ENCODE peak calls at places on chromosomes 3 and 15, in ten cellular contexts. One of them, this sample, is unnamed.

GRCh38 chr3:35707904-35708303 is 68.6 kb downstream of the ARPP21 start:
- DNase-seq in foreskin fibroblast: peak
- DNase-seq in endothelial cell: no peak
- DNase-seq in MCF 10A: no peak
- DNase-seq in neural crest cell: no peak
- DNase-seq in left lung: no peak
- DNase-seq in astrocyte of the spinal cord: peak
- DNase-seq in tibial nerve: no peak
- DNase-seq in lower leg skin: no peak
- DNase-seq in K562: no peak
- DNase-seq in this sample: no peak

GRCh38 chr3:99094611-99095010 is 193.1 kb upstream of the DCBLD2 start:
- DNase-seq in foreskin fibroblast: no peak
- DNase-seq in endothelial cell: no peak
- DNase-seq in MCF 10A: no peak
- DNase-seq in neural crest cell: no peak
- DNase-seq in left lung: no peak
- DNase-seq in astrocyte of the spinal cord: no peak
- DNase-seq in tibial nerve: no peak
- DNase-seq in lower leg skin: no peak
- DNase-seq in K562: no peak
- DNase-seq in this sample: no peak

GRCh38 chr3:132443421-132443820 is 26.1 kb downstream of the DNAJC13 start:
- DNase-seq in foreskin fibroblast: no peak
- DNase-seq in endothelial cell: no peak
- DNase-seq in MCF 10A: no peak
- DNase-seq in neural crest cell: no peak
- DNase-seq in left lung: no peak
- DNase-seq in astrocyte of the spinal cord: no peak
- DNase-seq in tibial nerve: no peak
- DNase-seq in lower leg skin: no peak
- DNase-seq in K562: no peak
- DNase-seq in this sample: no peak

GRCh38 chr15:50487287-50487686 is 59.2 kb downstream of the USP50 start:
- DNase-seq in foreskin fibroblast: no peak
- DNase-seq in endothelial cell: no peak
- DNase-seq in MCF 10A: no peak
- DNase-seq in neural crest cell: no peak
- DNase-seq in left lung: no peak
- DNase-seq in astrocyte of the spinal cord: no peak
- DNase-seq in tibial nerve: no peak
- DNase-seq in lower leg skin: no peak
- DNase-seq in K562: no peak
- DNase-seq in this sample: no peak

GRCh38 chr15:75192307-75192706 is 9.4 kb upstream of the C15orf39 start:
- DNase-seq in foreskin fibroblast: no peak
- DNase-seq in endothelial cell: no peak
- DNase-seq in MCF 10A: no peak
- DNase-seq in neural crest cell: no peak
- DNase-seq in left lung: no peak
- DNase-seq in astrocyte of the spinal cord: no peak
- DNase-seq in tibial nerve: no peak
- DNase-seq in lower leg skin: no peak
- DNase-seq in K562: no peak
- DNase-seq in this sample: no peak

GRCh38 chr15:38226867-38227266 is 25.8 kb upstream of the SPRED1 start:
- DNase-seq in foreskin fibroblast: peak
- DNase-seq in endothelial cell: no peak
- DNase-seq in MCF 10A: peak
- DNase-seq in neural crest cell: peak
- DNase-seq in left lung: no peak
- DNase-seq in astrocyte of the spinal cord: peak
- DNase-seq in tibial nerve: peak
- DNase-seq in lower leg skin: peak
- DNase-seq in K562: no peak
- DNase-seq in this sample: no peak

GRCh38 chr3:186452517-186452916 is 90.5 kb upstream of the DGKG start:
- DNase-seq in foreskin fibroblast: peak
- DNase-seq in endothelial cell: no peak
- DNase-seq in MCF 10A: peak
- DNase-seq in neural crest cell: no peak
- DNase-seq in left lung: no peak
- DNase-seq in astrocyte of the spinal cord: peak
- DNase-seq in tibial nerve: no peak
- DNase-seq in lower leg skin: no peak
- DNase-seq in K562: no peak
- DNase-seq in this sample: no peak

GRCh38 chr3:45480218-45480617 is 91.8 kb downstream of the LARS2 start:
- DNase-seq in foreskin fibroblast: no peak
- DNase-seq in endothelial cell: no peak
- DNase-seq in MCF 10A: no peak
- DNase-seq in neural crest cell: no peak
- DNase-seq in left lung: peak
- DNase-seq in astrocyte of the spinal cord: no peak
- DNase-seq in tibial nerve: no peak
- DNase-seq in lower leg skin: no peak
- DNase-seq in K562: no peak
- DNase-seq in this sample: no peak

GRCh38 chr3:119911748-119912147 is 129.8 kb downstream of the NR1I2 start:
- DNase-seq in foreskin fibroblast: no peak
- DNase-seq in endothelial cell: no peak
- DNase-seq in MCF 10A: no peak
- DNase-seq in neural crest cell: no peak
- DNase-seq in left lung: no peak
- DNase-seq in astrocyte of the spinal cord: no peak
- DNase-seq in tibial nerve: no peak
- DNase-seq in lower leg skin: no peak
- DNase-seq in K562: no peak
- DNase-seq in this sample: no peak

GRCh38 chr3:42991369-42992315 is 12.5 kb downstream of the GASK1A start:
- DNase-seq in foreskin fibroblast: no peak
- DNase-seq in endothelial cell: no peak
- DNase-seq in MCF 10A: no peak
- DNase-seq in neural crest cell: peak
- DNase-seq in left lung: no peak
- DNase-seq in astrocyte of the spinal cord: no peak
- DNase-seq in tibial nerve: no peak
- DNase-seq in lower leg skin: no peak
- DNase-seq in K562: no peak
- DNase-seq in this sample: no peak

GRCh38 chr3:171791695-171792082 is 18.6 kb downstream of the PLD1 start:
- DNase-seq in foreskin fibroblast: peak
- DNase-seq in endothelial cell: peak
- DNase-seq in MCF 10A: peak
- DNase-seq in neural crest cell: no peak
- DNase-seq in left lung: no peak
- DNase-seq in astrocyte of the spinal cord: peak
- DNase-seq in tibial nerve: no peak
- DNase-seq in lower leg skin: no peak
- DNase-seq in K562: no peak
- DNase-seq in this sample: no peak

GRCh38 chr3:47163023-47163989 is 607 bp downstream of the SETD2 start:
- DNase-seq in foreskin fibroblast: peak
- DNase-seq in endothelial cell: peak
- DNase-seq in MCF 10A: peak
- DNase-seq in neural crest cell: peak
- DNase-seq in left lung: peak
- DNase-seq in astrocyte of the spinal cord: peak
- DNase-seq in tibial nerve: peak
- DNase-seq in lower leg skin: peak
- DNase-seq in K562: no peak
- DNase-seq in this sample: peak

GRCh38 chr3:58169371-58169770 is 41.4 kb downstream of the DNASE1L3 start:
- DNase-seq in foreskin fibroblast: no peak
- DNase-seq in endothelial cell: no peak
- DNase-seq in MCF 10A: no peak
- DNase-seq in neural crest cell: no peak
- DNase-seq in left lung: no peak
- DNase-seq in astrocyte of the spinal cord: no peak
- DNase-seq in tibial nerve: no peak
- DNase-seq in lower leg skin: no peak
- DNase-seq in K562: no peak
- DNase-seq in this sample: no peak

GRCh38 chr3:70737656-70738309 is 425.3 kb upstream of the MDFIC2 start:
- DNase-seq in foreskin fibroblast: no peak
- DNase-seq in endothelial cell: no peak
- DNase-seq in MCF 10A: no peak
- DNase-seq in neural crest cell: no peak
- DNase-seq in left lung: no peak
- DNase-seq in astrocyte of the spinal cord: no peak
- DNase-seq in tibial nerve: no peak
- DNase-seq in lower leg skin: no peak
- DNase-seq in K562: no peak
- DNase-seq in this sample: no peak

GRCh38 chr3:60079076-60079475 is 1029.3 kb upstream of the CFAP20DC start:
- DNase-seq in foreskin fibroblast: no peak
- DNase-seq in endothelial cell: no peak
- DNase-seq in MCF 10A: no peak
- DNase-seq in neural crest cell: no peak
- DNase-seq in left lung: no peak
- DNase-seq in astrocyte of the spinal cord: no peak
- DNase-seq in tibial nerve: no peak
- DNase-seq in lower leg skin: no peak
- DNase-seq in K562: no peak
- DNase-seq in this sample: no peak

GRCh38 chr3:44905501-44906159 is 31.2 kb downstream of the TGM4 start:
- DNase-seq in foreskin fibroblast: no peak
- DNase-seq in endothelial cell: no peak
- DNase-seq in MCF 10A: no peak
- DNase-seq in neural crest cell: no peak
- DNase-seq in left lung: no peak
- DNase-seq in astrocyte of the spinal cord: no peak
- DNase-seq in tibial nerve: no peak
- DNase-seq in lower leg skin: no peak
- DNase-seq in K562: no peak
- DNase-seq in this sample: no peak

GRCh38 chr15:57861805-57862586 is 155.5 kb downstream of the POLR2M start:
- DNase-seq in foreskin fibroblast: peak
- DNase-seq in endothelial cell: no peak
- DNase-seq in MCF 10A: peak
- DNase-seq in neural crest cell: no peak
- DNase-seq in left lung: no peak
- DNase-seq in astrocyte of the spinal cord: peak
- DNase-seq in tibial nerve: no peak
- DNase-seq in lower leg skin: no peak
- DNase-seq in K562: peak
- DNase-seq in this sample: no peak

GRCh38 chr3:159091936-159092335 is 290.1 kb downstream of the MFSD1 start:
- DNase-seq in foreskin fibroblast: peak
- DNase-seq in endothelial cell: no peak
- DNase-seq in MCF 10A: no peak
- DNase-seq in neural crest cell: no peak
- DNase-seq in left lung: no peak
- DNase-seq in astrocyte of the spinal cord: no peak
- DNase-seq in tibial nerve: no peak
- DNase-seq in lower leg skin: no peak
- DNase-seq in K562: no peak
- DNase-seq in this sample: no peak

DNA sequence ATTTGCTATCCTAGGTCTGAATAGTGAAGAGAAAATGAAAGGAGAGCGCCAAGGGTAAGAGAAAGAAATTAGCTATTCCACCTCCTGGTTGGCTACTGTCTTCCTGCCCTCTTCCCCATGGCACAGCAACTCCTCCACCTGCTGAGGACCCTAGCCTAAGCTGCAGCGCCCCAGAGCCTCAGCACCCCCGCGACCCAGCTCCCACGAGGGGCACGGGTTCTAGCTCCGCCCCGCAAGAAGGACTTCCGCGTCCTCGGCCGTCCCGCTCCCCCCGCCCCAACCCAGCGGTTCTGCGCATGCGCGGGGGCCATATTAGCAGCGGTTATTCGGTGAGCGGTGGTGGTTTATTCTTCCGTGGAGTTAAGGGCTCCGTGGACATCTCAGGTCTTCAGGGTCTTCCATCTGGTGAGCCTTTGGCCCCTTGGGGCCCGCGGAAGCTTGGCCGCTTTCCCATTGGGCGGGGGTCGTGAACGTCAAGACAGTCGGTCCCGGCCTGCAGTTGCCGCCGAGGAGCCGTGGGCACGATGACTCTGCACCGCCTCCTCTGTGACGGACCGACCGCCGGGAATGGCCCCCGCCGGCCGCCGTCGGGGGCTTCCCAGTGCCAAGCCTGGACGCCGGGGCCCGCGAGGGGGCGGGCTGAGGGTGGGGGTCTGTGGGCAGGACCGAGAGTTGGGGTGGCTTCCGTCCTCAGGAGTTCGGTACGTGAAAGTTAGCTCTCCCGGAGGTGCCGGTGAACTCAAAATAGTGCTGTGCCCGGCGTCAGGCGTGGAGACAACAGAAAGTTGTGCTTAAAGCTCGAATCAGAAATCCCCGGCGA is at the start of gene PSMA4:
- DNase-seq in foreskin fibroblast: peak
- DNase-seq in endothelial cell: peak
- DNase-seq in MCF 10A: peak
- DNase-seq in neural crest cell: peak
- DNase-seq in left lung: peak
- DNase-seq in astrocyte of the spinal cord: peak
- DNase-seq in tibial nerve: peak
- DNase-seq in lower leg skin: peak
- DNase-seq in K562: peak
- DNase-seq in this sample: peak
- TF ChIP-seq CTCF in foreskin fibroblast: no peak
- TF ChIP-seq CTCF in endothelial cell: no peak
- TF ChIP-seq CTCF in MCF 10A: no peak
- TF ChIP-seq CTCF in neural crest cell: peak
- TF ChIP-seq CTCF in left lung: no peak
- TF ChIP-seq CTCF in astrocyte of the spinal cord: peak
- TF ChIP-seq CTCF in tibial nerve: peak
- TF ChIP-seq CTCF in lower leg skin: no peak
- TF ChIP-seq CTCF in K562: no peak
- TF ChIP-seq CTCF in this sample: peak

GRCh38 chr3:133574260-133574881 is 885 bp downstream of the CDV3 start:
- DNase-seq in foreskin fibroblast: peak
- DNase-seq in endothelial cell: peak
- DNase-seq in MCF 10A: peak
- DNase-seq in neural crest cell: peak
- DNase-seq in left lung: peak
- DNase-seq in astrocyte of the spinal cord: peak
- DNase-seq in tibial nerve: peak
- DNase-seq in lower leg skin: peak
- DNase-seq in K562: peak
- DNase-seq in this sample: peak
- TF ChIP-seq CTCF in foreskin fibroblast: no peak
- TF ChIP-seq CTCF in endothelial cell: no peak
- TF ChIP-seq CTCF in MCF 10A: no peak
- TF ChIP-seq CTCF in neural crest cell: peak
- TF ChIP-seq CTCF in left lung: no peak
- TF ChIP-seq CTCF in astrocyte of the spinal cord: no peak
- TF ChIP-seq CTCF in tibial nerve: no peak
- TF ChIP-seq CTCF in lower leg skin: no peak
- TF ChIP-seq CTCF in K562: no peak
- TF ChIP-seq CTCF in this sample: peak

GRCh38 chr3:135516143-135516542 is 449.4 kb upstream of the PPP2R3A start:
- DNase-seq in foreskin fibroblast: peak
- DNase-seq in endothelial cell: no peak
- DNase-seq in MCF 10A: peak
- DNase-seq in neural crest cell: no peak
- DNase-seq in left lung: no peak
- DNase-seq in astrocyte of the spinal cord: peak
- DNase-seq in tibial nerve: no peak
- DNase-seq in lower leg skin: no peak
- DNase-seq in K562: peak
- DNase-seq in this sample: no peak
- TF ChIP-seq CTCF in foreskin fibroblast: peak
- TF ChIP-seq CTCF in endothelial cell: peak
- TF ChIP-seq CTCF in MCF 10A: no peak
- TF ChIP-seq CTCF in neural crest cell: no peak
- TF ChIP-seq CTCF in left lung: no peak
- TF ChIP-seq CTCF in astrocyte of the spinal cord: peak
- TF ChIP-seq CTCF in tibial nerve: no peak
- TF ChIP-seq CTCF in lower leg skin: no peak
- TF ChIP-seq CTCF in K562: peak
- TF ChIP-seq CTCF in this sample: peak

GRCh38 chr15:84934942-84935729 is 46.5 kb upstream of the PDE8A start:
- DNase-seq in foreskin fibroblast: no peak
- DNase-seq in endothelial cell: no peak
- DNase-seq in MCF 10A: no peak
- DNase-seq in neural crest cell: no peak
- DNase-seq in left lung: no peak
- DNase-seq in astrocyte of the spinal cord: no peak
- DNase-seq in tibial nerve: no peak
- DNase-seq in lower leg skin: no peak
- DNase-seq in K562: peak
- DNase-seq in this sample: no peak
- TF ChIP-seq CTCF in foreskin fibroblast: no peak
- TF ChIP-seq CTCF in endothelial cell: no peak
- TF ChIP-seq CTCF in MCF 10A: no peak
- TF ChIP-seq CTCF in neural crest cell: no peak
- TF ChIP-seq CTCF in left lung: no peak
- TF ChIP-seq CTCF in astrocyte of the spinal cord: peak
- TF ChIP-seq CTCF in tibial nerve: no peak
- TF ChIP-seq CTCF in lower leg skin: no peak
- TF ChIP-seq CTCF in K562: peak
- TF ChIP-seq CTCF in this sample: no peak

This sample was measured in progenitor cell of endocrine pancreas.